ENCODE peak calls at places on chromosomes 16 and 17, in five cellular contexts. H is central memory CD4-positive, alpha-beta T cell; D is GM06990; V is NCI-H1436 treated with DMSO at 0.1 percent for 48 hours; Q is kidney tubule cell. S is an unnamed sample.

GRCh38 chr17:52744179-52744578 is 585.7 kb upstream of the CA10 start:
- DNase-seq in Q (no peak), V (no peak), H (no peak), D (no peak), S (no peak)

GRCh38 chr16:67451704-67452435 is 20.9 kb downstream of the HSD11B2 start:
- DNase-seq in D (no peak), Q (peak), V (no peak), H (no peak), S (no peak)

GRCh38 chr17:60351012-60351695 is 40.8 kb downstream of the USP32 start:
- DNase-seq in Q (no peak), V (no peak), D (no peak), H (no peak), S (no peak)

GRCh38 chr16:54936086-54936978 is 5.7 kb downstream of the IRX5 start:
- DNase-seq in V (no peak), D (no peak), Q (peak), H (no peak), S (no peak)

GRCh38 chr16:31421587-31421986 is 6.6 kb downstream of the COX6A2 start:
- DNase-seq in D (peak), Q (no peak), H (no peak), V (no peak), S (no peak)

GRCh38 chr16:26442333-26442732 is 624.4 kb upstream of the C16orf82 start:
- DNase-seq in Q (no peak), D (no peak), H (no peak), V (no peak), S (no peak)

GRCh38 chr17:58327363-58328194 is 1.0 kb downstream of the TSPOAP1 start:
- DNase-seq in Q (no peak), D (peak), V (no peak), H (no peak), S (no peak)

GRCh38 chr17:1755252-1755992 is 6.4 kb upstream of the SERPINF1 start:
- DNase-seq in D (no peak), V (no peak), Q (no peak), H (no peak), S (no peak)

GRCh38 chr16:3873482-3874173 is 6.9 kb downstream of the CREBBP start:
- DNase-seq in D (no peak), Q (peak), H (no peak), V (no peak), S (no peak)

GRCh38 chr17:2655526-2655925 is 56.0 kb downstream of the CLUH start:
- DNase-seq in D (no peak), V (no peak), Q (no peak), H (no peak), S (no peak)

GRCh38 chr17:65552214-65552613 is 9.2 kb downstream of the AXIN2 start:
- DNase-seq in V (no peak), D (no peak), Q (no peak), H (no peak), S (no peak)

GRCh38 chr16:66207139-66207863 is 159.2 kb upstream of the CDH5 start:
- DNase-seq in Q (no peak), H (no peak), D (no peak), V (no peak), S (no peak)

GRCh38 chr17:75010683-75011406 is 1.6 kb upstream of the MRPL58 start:
- DNase-seq in D (no peak), Q (peak), V (no peak), H (no peak), S (peak)

GRCh38 chr17:57481901-57482300 is 225.6 kb downstream of the MSI2 start:
- DNase-seq in Q (peak), D (no peak), H (no peak), V (no peak), S (no peak)

GRCh38 chr17:1006054-1006453 is 9.1 kb downstream of the TIMM22 start:
- DNase-seq in H (no peak), Q (no peak), V (no peak), D (no peak), S (no peak)

GRCh38 chr17:40348562-40349476 is 15.7 kb downstream of the GJD3 start:
- DNase-seq in H (no peak), V (no peak), Q (no peak), D (no peak), S (no peak)

GRCh38 chr16:22217890-22218730 is 12.0 kb downstream of the EEF2K start:
- DNase-seq in D (peak), H (peak), V (no peak), Q (peak), S (no peak)

GRCh38 chr17:58417300-58418092 is at the start of gene RNF43:
- DNase-seq in V (peak), Q (peak), H (peak), D (peak), S (peak)

GRCh38 chr17:10013360-10014112 is 108.5 kb upstream of the RCVRN start:
- DNase-seq in H (no peak), Q (no peak), V (no peak), D (peak), S (no peak)

GRCh38 chr16:19911747-19912146 is 27.1 kb upstream of the GPRC5B start:
- DNase-seq in V (no peak), H (no peak), Q (no peak), D (no peak), S (no peak)

GRCh38 chr17:1137465-1137894 is 42.3 kb downstream of the ABR start:
- DNase-seq in D (no peak), H (no peak), V (no peak), Q (no peak), S (no peak)

GRCh38 chr17:77427471-77427991 is 286.8 kb downstream of the SEC14L1 start:
- DNase-seq in D (no peak), Q (peak), H (no peak), V (no peak), S (peak)

S was measured in SJCRH30.